ENCODE peak calls at places on chromosomes 3 and 15, in seven cellular contexts. One of them, this sample, is unnamed.
A peak's percentile ranks its signal among the peaks of the same experiment; 100 is the strongest.

GRCh38 chr3:45507820-45508317 is 86.7 kb upstream of the LIMD1 start:
- DNase-seq in Calu3: no peak
- DNase-seq in upper lobe of right lung: no peak
- DNase-seq in progenitor cell of endocrine pancreas: no peak
- DNase-seq in Karpas-422: no peak
- DNase-seq in OCI-M1: no peak
- DNase-seq in Right ventricle myocardium superior: peak; percentile 58
- DNase-seq in this sample: no peak

GRCh38 chr3:197380786-197381185 is 82.4 kb upstream of the DLG1 start:
- DNase-seq in Calu3: no peak
- DNase-seq in upper lobe of right lung: no peak
- DNase-seq in progenitor cell of endocrine pancreas: no peak
- DNase-seq in Karpas-422: no peak
- DNase-seq in OCI-M1: no peak
- DNase-seq in Right ventricle myocardium superior: no peak
- DNase-seq in this sample: no peak

GRCh38 chr15:75454471-75455418 is 3.3 kb upstream of the SIN3A start:
- DNase-seq in Calu3: peak; percentile 86
- DNase-seq in upper lobe of right lung: peak; percentile 90
- DNase-seq in progenitor cell of endocrine pancreas: peak; percentile 57
- DNase-seq in Karpas-422: peak; percentile 88
- DNase-seq in OCI-M1: peak; percentile 86
- DNase-seq in Right ventricle myocardium superior: peak; percentile 84
- DNase-seq in this sample: peak; percentile 77

GRCh38 chr15:66152650-66153049 is 100.9 kb downstream of the MEGF11 start:
- DNase-seq in Calu3: no peak
- DNase-seq in upper lobe of right lung: no peak
- DNase-seq in progenitor cell of endocrine pancreas: no peak
- DNase-seq in Karpas-422: no peak
- DNase-seq in OCI-M1: no peak
- DNase-seq in Right ventricle myocardium superior: no peak
- DNase-seq in this sample: no peak

GRCh38 chr3:38247366-38248035 is 18.1 kb upstream of the SLC22A13 start:
- DNase-seq in Calu3: peak; percentile 15
- DNase-seq in upper lobe of right lung: no peak
- DNase-seq in progenitor cell of endocrine pancreas: no peak
- DNase-seq in Karpas-422: no peak
- DNase-seq in OCI-M1: no peak
- DNase-seq in Right ventricle myocardium superior: no peak
- DNase-seq in this sample: no peak

GRCh38 chr3:26104856-26105255 is 315.0 kb downstream of the OXSM start:
- DNase-seq in Calu3: no peak
- DNase-seq in upper lobe of right lung: no peak
- DNase-seq in progenitor cell of endocrine pancreas: no peak
- DNase-seq in Karpas-422: peak; percentile 67
- DNase-seq in OCI-M1: no peak
- DNase-seq in Right ventricle myocardium superior: no peak
- DNase-seq in this sample: peak; percentile 17

GRCh38 chr3:69425249-69425648 is 39.4 kb upstream of the FRMD4B start:
- DNase-seq in Calu3: peak; percentile 50
- DNase-seq in upper lobe of right lung: no peak
- DNase-seq in progenitor cell of endocrine pancreas: no peak
- DNase-seq in Karpas-422: peak; percentile 67
- DNase-seq in OCI-M1: peak; percentile 39
- DNase-seq in Right ventricle myocardium superior: no peak
- DNase-seq in this sample: peak; percentile 45

GRCh38 chr3:14879161-14879888 is 60.6 kb downstream of the FGD5 start:
- DNase-seq in Calu3: no peak
- DNase-seq in upper lobe of right lung: no peak
- DNase-seq in progenitor cell of endocrine pancreas: no peak
- DNase-seq in Karpas-422: no peak
- DNase-seq in OCI-M1: no peak
- DNase-seq in Right ventricle myocardium superior: peak; percentile 61
- DNase-seq in this sample: no peak

GRCh38 chr15:60751985-60752952 is 273.3 kb upstream of the ICE2 start:
- DNase-seq in Calu3: no peak
- DNase-seq in upper lobe of right lung: no peak
- DNase-seq in progenitor cell of endocrine pancreas: no peak
- DNase-seq in Karpas-422: peak; percentile 16
- DNase-seq in OCI-M1: no peak
- DNase-seq in Right ventricle myocardium superior: peak; percentile 55
- DNase-seq in this sample: no peak